ENCODE peak calls at places on chromosomes 2 and 18, in four cellular contexts. One of them, this sample, is unnamed.

GRCh38 chr2:235545369-235546150 is 51.7 kb downstream of the AGAP1 start:
- DNase-seq in tibial artery: peak
- DNase-seq in ureter: no peak
- DNase-seq in T-helper 1 cell: no peak
- DNase-seq in this sample: no peak

GRCh38 chr2:9212661-9213411 is 6.2 kb downstream of the ASAP2 start:
- DNase-seq in tibial artery: no peak
- DNase-seq in ureter: peak
- DNase-seq in T-helper 1 cell: no peak
- DNase-seq in this sample: peak

GRCh38 chr2:105841551-105841950 is 96.8 kb downstream of the NCK2 start:
- DNase-seq in tibial artery: no peak
- DNase-seq in ureter: no peak
- DNase-seq in T-helper 1 cell: no peak
- DNase-seq in this sample: no peak

GRCh38 chr2:120818441-120818920 is 82.8 kb downstream of the GLI2 start:
- DNase-seq in tibial artery: peak
- DNase-seq in ureter: no peak
- DNase-seq in T-helper 1 cell: no peak
- DNase-seq in this sample: no peak

GRCh38 chr18:46867471-46868170 is 49.7 kb downstream of the PIAS2 start:
- DNase-seq in tibial artery: no peak
- DNase-seq in ureter: no peak
- DNase-seq in T-helper 1 cell: no peak
- DNase-seq in this sample: no peak

GRCh38 chr2:191321861-191322662 is 76.9 kb downstream of the MYO1B start:
- DNase-seq in tibial artery: no peak
- DNase-seq in ureter: no peak
- DNase-seq in T-helper 1 cell: no peak
- DNase-seq in this sample: no peak

GRCh38 chr2:200308001-200308400 is 1.5 kb downstream of the SPATS2L start:
- DNase-seq in tibial artery: no peak
- DNase-seq in ureter: no peak
- DNase-seq in T-helper 1 cell: no peak
- DNase-seq in this sample: no peak

GRCh38 chr18:45449761-45450227 is 165.5 kb upstream of the SLC14A2 start:
- DNase-seq in tibial artery: peak
- DNase-seq in ureter: peak
- DNase-seq in T-helper 1 cell: no peak
- DNase-seq in this sample: no peak

GRCh38 chr2:144389151-144389929 is 130.6 kb downstream of the ZEB2 start:
- DNase-seq in tibial artery: no peak
- DNase-seq in ureter: no peak
- DNase-seq in T-helper 1 cell: no peak
- DNase-seq in this sample: no peak

GRCh38 chr2:52429740-52430139 is 1337.9 kb upstream of the CHAC2 start:
- DNase-seq in tibial artery: no peak
- DNase-seq in ureter: no peak
- DNase-seq in T-helper 1 cell: no peak
- DNase-seq in this sample: no peak

This sample was measured in type B pancreatic cell.